ENCODE peak calls at places on chromosomes 3 and 15, in ten cellular contexts. N is HT-29; W is mucosa of gallbladder; Y is H54; P is NCI-H774; D is endothelial cell; X is pons; R is NCI-H1694; H is GM12865; U is activated CD8-positive, alpha-beta memory T cell treated with anti-CD3 and anti-CD28 coated beads for 48 hours. E is an unnamed sample.

GRCh38 chr3:60393946-60394345 is 857.3 kb downstream of the FHIT start:
- DNase-seq in N (no peak), U (no peak), H (no peak), Y (no peak), X (no peak), P (no peak), D (no peak), W (no peak), R (no peak), E (no peak)

GRCh38 chr15:85890620-85890980 is 95.9 kb upstream of the KLHL25 start:
- DNase-seq in Y (no peak), H (no peak), U (no peak), N (no peak), X (no peak), W (no peak), P (no peak), R (peak; percentile 33), D (no peak), E (no peak)

GRCh38 chr3:171806200-171807128 is 3.8 kb downstream of the PLD1 start:
- DNase-seq in U (no peak), D (no peak), N (peak; percentile 77), H (peak; percentile 60), P (no peak), X (no peak), W (no peak), Y (no peak), R (no peak), E (no peak)

GRCh38 chr3:10738688-10739372 is 77.2 kb upstream of the SLC6A11 start:
- DNase-seq in R (no peak), P (peak; percentile 29), H (peak; percentile 68), D (peak; percentile 85), W (peak; percentile 71), N (peak; percentile 45), X (peak; percentile 54), U (peak; percentile 65), Y (peak; percentile 40), E (peak; percentile 6)

GRCh38 chr15:77030042-77030927 is 35.4 kb downstream of the PSTPIP1 start:
- DNase-seq in X (no peak), Y (peak; percentile 40), H (no peak), U (no peak), R (peak; percentile 85), N (peak; percentile 35), D (peak; percentile 4), W (no peak), P (no peak), E (no peak)

GRCh38 chr3:190003730-190004129 is 117.0 kb downstream of the P3H2 start:
- DNase-seq in R (no peak), U (no peak), W (no peak), N (no peak), X (no peak), D (no peak), Y (peak; percentile 62), P (no peak), H (no peak), E (no peak)

GRCh38 chr3:88189361-88189810 is 39.6 kb downstream of the C3orf38 start:
- DNase-seq in P (no peak), U (no peak), X (no peak), W (no peak), H (peak; percentile 65), Y (no peak), N (no peak), R (no peak), D (no peak), E (no peak)

GRCh38 chr15:78450285-78450858 is 12.4 kb downstream of the IREB2 start:
- DNase-seq in X (no peak), Y (no peak), H (no peak), W (no peak), U (no peak), D (no peak), R (no peak), P (no peak), N (no peak), E (no peak)

GRCh38 chr3:50341537-50341936 is 901 bp upstream of the RASSF1 start:
- DNase-seq in X (no peak), Y (no peak), H (no peak), U (no peak), R (no peak), W (no peak), P (no peak), D (no peak), N (no peak), E (no peak)

GRCh38 chr3:94482686-94483085 is 419.8 kb downstream of the NSUN3 start:
- DNase-seq in X (no peak), R (no peak), P (no peak), H (no peak), W (no peak), N (no peak), U (no peak), D (no peak), Y (no peak), E (no peak)

GRCh38 chr15:92848852-92849598 is 51.1 kb upstream of the CHD2 start:
- DNase-seq in H (peak; percentile 87), U (no peak), W (no peak), N (no peak), Y (no peak), D (no peak), P (no peak), X (no peak), R (no peak), E (no peak)

GRCh38 chr3:110199588-110199943 is 862.2 kb upstream of the DPPA4 start:
- DNase-seq in U (no peak), Y (no peak), D (no peak), P (no peak), H (no peak), N (no peak), X (no peak), R (no peak), W (no peak), E (no peak)

GRCh38 chr3:52536112-52536368 is 365 bp upstream of the UQCC5 start:
- DNase-seq in U (no peak), N (no peak), H (no peak), W (no peak), Y (no peak), P (no peak), X (no peak), D (no peak), R (no peak), E (no peak)

GRCh38 chr3:23662079-23662617 is 143.6 kb upstream of the UBE2E1 start:
- DNase-seq in X (no peak), W (no peak), U (no peak), N (no peak), R (no peak), H (peak; percentile 30), Y (no peak), P (no peak), D (no peak), E (no peak)

GRCh38 chr3:141537866-141538265 is 51.0 kb downstream of the RASA2 start:
- DNase-seq in D (no peak), Y (no peak), H (no peak), R (no peak), U (no peak), P (no peak), W (no peak), X (no peak), N (no peak), E (no peak)

GRCh38 chr3:151903501-151903991 is 30.1 kb downstream of the SUCNR1 start:
- DNase-seq in R (no peak), X (no peak), D (no peak), N (no peak), P (no peak), U (no peak), Y (no peak), W (no peak), H (no peak), E (no peak)

GRCh38 chr15:85865070-85865684 is 70.5 kb upstream of the KLHL25 start:
- DNase-seq in R (peak; percentile 67), W (no peak), P (peak; percentile 4), X (peak; percentile 41), D (peak; percentile 62), Y (no peak), U (no peak), H (peak; percentile 37), N (peak; percentile 62), E (no peak)

GRCh38 chr3:59212128-59212764 is 162.4 kb upstream of the CFAP20DC start:
- DNase-seq in H (peak; percentile 54), Y (no peak), W (peak; percentile 19), D (peak; percentile 19), R (peak; percentile 27), P (peak; percentile 26), N (peak; percentile 17), U (no peak), X (peak; percentile 84), E (peak; percentile 3)

GRCh38 chr3:107993771-107994170 is 97.1 kb downstream of the CD47 start:
- DNase-seq in N (no peak), R (no peak), D (no peak), P (no peak), X (no peak), U (no peak), H (no peak), Y (no peak), W (no peak), E (no peak)

GRCh38 chr3:119641416-119641815 is 19.0 kb downstream of the POPDC2 start:
- DNase-seq in P (no peak), Y (no peak), W (no peak), U (no peak), X (no peak), N (no peak), H (no peak), D (no peak), R (no peak), E (no peak)

GRCh38 chr3:184598220-184598927 is 36.8 kb downstream of the EPHB3 start:
- DNase-seq in P (no peak), N (no peak), W (no peak), Y (no peak), D (no peak), H (no peak), U (no peak), X (no peak), R (no peak), E (no peak)

GRCh38 chr15:88385078-88385700 is 82.0 kb downstream of the MRPL46 start:
- DNase-seq in P (no peak), W (no peak), U (no peak), N (no peak), R (no peak), D (no peak), X (no peak), Y (peak; percentile 15), H (no peak), E (no peak)

GRCh38 chr3:38327335-38328009 is 19.1 kb upstream of the XYLB start:
- DNase-seq in D (no peak), W (no peak), Y (no peak), H (no peak), N (peak; percentile 8), X (no peak), U (no peak), P (no peak), R (no peak), E (no peak)

GRCh38 chr3:171574556-171575240 is 114.5 kb upstream of the TNIK start:
- DNase-seq in U (no peak), X (no peak), H (no peak), R (no peak), D (no peak), W (no peak), P (no peak), N (no peak), Y (no peak), E (no peak)

GRCh38 chr3:152444029-152444641 is 175.4 kb downstream of the MBNL1 start:
- DNase-seq in U (no peak), W (no peak), D (no peak), X (peak; percentile 96), H (peak; percentile 67), P (peak; percentile 35), Y (no peak), N (peak; percentile 80), R (peak; percentile 49), E (no peak)

GRCh38 chr15:47718474-47719440 is 1.5 kb downstream of the SEMA6D start:
- DNase-seq in U (no peak), N (no peak), X (peak; percentile 68), P (no peak), R (no peak), Y (no peak), W (no peak), D (peak; percentile 17), H (no peak), E (no peak)

GRCh38 chr3:99711361-99711760 is 73.0 kb downstream of the COL8A1 start:
- DNase-seq in Y (no peak), X (no peak), D (no peak), W (no peak), H (no peak), P (no peak), U (no peak), N (no peak), R (no peak), E (no peak)

GRCh38 chr3:195271859-195272243 is 892 bp upstream of the XXYLT1 start:
- DNase-seq in R (no peak), D (no peak), U (no peak), H (no peak), P (no peak), Y (no peak), N (no peak), X (no peak), W (no peak), E (no peak)

E was measured in NCI-H2107.